ENCODE peak calls at places on chromosomes 11 and 22, in nine cellular contexts. G is astrocyte of the cerebellum, S is choroid plexus epithelial cell, K is H9, J is cardiac muscle cell, P is kidney epithelial cell, D is heart right ventricle, F is colonic mucosa, N is retinal pigment epithelial cell. B is an unnamed sample.
A peak's percentile ranks its signal among the peaks of the same experiment; 100 is the strongest.

GRCh38 chr11:129324533-129325175 is 51.0 kb upstream of the BARX2 start:
- DNase-seq in K (no peak), S (peak; percentile 30), F (peak; percentile 75), N (no peak), P (no peak), D (no peak), J (no peak), G (no peak), B (peak; percentile 58)

GRCh38 chr11:85805387-85805786 is 5.6 kb downstream of the SYTL2 start:
- DNase-seq in S (no peak), G (no peak), F (no peak), K (no peak), N (no peak), P (no peak), J (no peak), D (no peak), B (no peak)

GRCh38 chr22:20808844-20809243 is 34.9 kb downstream of the SERPIND1 start:
- DNase-seq in S (no peak), N (no peak), F (no peak), K (no peak), G (no peak), P (no peak), J (no peak), D (no peak), B (no peak)

GRCh38 chr11:111707039-111707690 is 59.0 kb downstream of the PPP2R1B start:
- DNase-seq in F (peak; percentile 43), P (no peak), K (no peak), N (no peak), D (peak; percentile 61), S (peak; percentile 95), G (peak; percentile 93), J (no peak), B (no peak)

GRCh38 chr22:31350410-31350863 is 4.3 kb upstream of the PATZ1 start:
- DNase-seq in J (peak; percentile 28), D (no peak), K (no peak), N (no peak), P (no peak), G (no peak), F (peak; percentile 33), S (peak; percentile 73), B (peak; percentile 63)

GRCh38 chr11:65428578-65429068 is 6.0 kb downstream of the NEAT1 start:
- DNase-seq in J (no peak), F (peak; percentile 50), P (no peak), N (no peak), S (no peak), G (no peak), D (peak; percentile 12), K (no peak), B (no peak)

GRCh38 chr22:44719586-44720368 is 17.8 kb downstream of the PRR5 start:
- DNase-seq in S (no peak), N (no peak), P (no peak), J (peak; percentile 80), D (peak; percentile 30), K (no peak), G (no peak), F (no peak), B (no peak)

GRCh38 chr11:114010931-114011330 is 36.0 kb downstream of the HTR3A start:
- DNase-seq in P (no peak), F (no peak), J (no peak), D (no peak), S (no peak), N (no peak), K (no peak), G (no peak), B (no peak)

GRCh38 chr11:17471501-17471900 is 5.1 kb downstream of the ABCC8 start:
- DNase-seq in F (no peak), N (no peak), P (no peak), J (no peak), S (no peak), G (no peak), D (no peak), K (no peak), B (no peak)

GRCh38 chr11:94895971-94896370 is 77.4 kb downstream of the CWC15 start:
- DNase-seq in G (peak; percentile 45), K (no peak), P (peak; percentile 44), F (no peak), J (no peak), D (no peak), S (peak; percentile 77), N (no peak), B (no peak)

GRCh38 chr11:8025123-8025522 is 38.0 kb downstream of the EIF3F start:
- DNase-seq in S (no peak), J (no peak), D (no peak), P (no peak), K (peak; percentile 5), G (no peak), F (peak; percentile 15), N (no peak), B (no peak)

DNA sequence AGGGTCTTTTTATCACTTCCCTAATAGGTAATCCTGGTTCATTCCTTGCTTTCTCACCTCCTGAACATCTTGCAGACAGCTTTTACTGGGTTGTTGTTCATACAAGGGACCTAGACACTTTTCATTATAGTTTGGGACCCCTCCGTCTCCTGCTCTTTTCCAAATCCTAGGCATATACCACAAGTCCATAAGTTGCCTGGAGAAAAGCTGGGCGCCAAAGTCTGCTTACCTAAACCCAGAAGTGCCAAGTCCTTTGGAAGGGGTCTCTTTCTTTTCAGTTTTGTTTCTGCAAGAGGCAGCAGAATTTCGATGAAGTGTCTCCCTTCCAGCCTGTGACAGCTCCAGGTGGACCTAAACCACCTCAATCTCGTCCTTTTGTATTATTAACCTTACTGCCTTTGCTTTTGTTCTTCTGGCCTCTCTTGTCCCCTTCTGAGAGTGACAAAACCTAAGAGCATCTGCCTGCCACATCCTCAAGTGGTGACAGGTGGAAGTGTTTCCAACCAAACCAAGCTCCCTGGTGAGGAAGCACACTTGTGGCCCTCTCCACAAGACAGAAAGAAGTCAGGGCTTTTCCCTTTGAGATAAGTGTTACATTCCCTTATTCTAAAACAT is 19.5 kb upstream of the P2RY6 start:
- DNase-seq in S (no peak), G (no peak), D (no peak), N (no peak), P (no peak), F (no peak), K (peak; percentile 39), J (peak; percentile 68), B (no peak)
- TF ChIP-seq CTCF in S (peak; percentile 8), G (no peak), D (no peak), N (peak; percentile 1), P (peak; percentile 1), F (no peak), K (peak; percentile 41), J (no peak), B (peak; percentile 42)

DNA sequence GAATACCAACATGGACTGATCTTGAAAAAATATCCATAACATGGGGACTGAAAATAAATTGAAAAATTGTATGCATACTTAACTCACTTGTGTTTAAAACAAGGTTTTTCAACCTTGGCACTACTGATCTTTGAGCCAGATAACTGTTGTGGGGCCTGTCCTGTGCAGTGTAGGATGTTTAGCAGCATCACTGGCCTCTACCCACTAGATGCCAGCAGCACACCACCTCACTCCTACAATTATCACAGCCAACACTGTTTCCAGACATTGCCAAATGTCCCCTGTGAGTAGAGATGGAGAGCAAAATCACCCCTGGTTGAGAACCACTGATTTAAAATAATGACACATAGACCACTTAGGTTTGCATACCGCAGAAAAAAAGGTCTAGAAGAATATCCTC is 45.0 kb upstream of the SLC1A2 start:
- DNase-seq in G (no peak), K (no peak), D (no peak), J (no peak), S (no peak), F (no peak), P (no peak), N (no peak), B (no peak)
- TF ChIP-seq CTCF in G (peak; percentile 35), K (peak; percentile 54), D (no peak), J (no peak), S (peak; percentile 20), F (no peak), P (peak; percentile 13), N (peak; percentile 32), B (no peak)

GRCh38 chr11:99505831-99506230 is 485.1 kb downstream of the CNTN5 start:
- DNase-seq in N (peak; percentile 92), D (no peak), S (no peak), G (no peak), K (no peak), J (no peak), P (no peak), F (no peak), B (no peak)

GRCh38 chr11:99501655-99502054 is 480.9 kb downstream of the CNTN5 start:
- DNase-seq in K (no peak), P (no peak), D (no peak), J (no peak), G (no peak), N (no peak), F (no peak), S (no peak), B (no peak)

GRCh38 chr11:99509863-99510262 is 489.1 kb downstream of the CNTN5 start:
- DNase-seq in D (no peak), K (no peak), J (no peak), S (no peak), N (no peak), F (no peak), G (no peak), P (no peak), B (no peak)

DNA sequence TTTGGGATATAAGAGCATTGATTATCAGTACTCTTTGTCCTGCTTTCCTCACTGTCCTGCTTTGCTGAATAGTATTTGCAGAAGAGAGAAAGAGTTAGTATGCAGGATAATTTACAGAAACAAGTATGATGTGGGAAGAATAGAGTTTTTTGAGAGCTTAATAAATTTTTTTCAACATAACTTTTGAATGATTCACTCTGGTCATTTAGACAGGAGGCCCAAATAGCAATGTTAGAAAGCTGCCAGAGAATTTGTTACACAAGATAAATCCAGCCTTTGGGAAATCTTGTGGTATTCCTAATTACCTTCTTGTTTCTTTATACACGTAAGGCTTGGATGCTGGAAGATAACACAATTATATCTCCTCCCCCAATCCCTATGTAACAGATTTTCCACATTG is 484.6 kb downstream of the CNTN5 start:
- DNase-seq in K (no peak), J (no peak), S (peak; percentile 74), D (no peak), G (peak; percentile 86), P (peak; percentile 21), F (no peak), N (peak; percentile 92), B (no peak)
- TF ChIP-seq CTCF in K (no peak), J (no peak), S (no peak), D (no peak), G (no peak), P (no peak), F (no peak), N (no peak), B (no peak)

DNA sequence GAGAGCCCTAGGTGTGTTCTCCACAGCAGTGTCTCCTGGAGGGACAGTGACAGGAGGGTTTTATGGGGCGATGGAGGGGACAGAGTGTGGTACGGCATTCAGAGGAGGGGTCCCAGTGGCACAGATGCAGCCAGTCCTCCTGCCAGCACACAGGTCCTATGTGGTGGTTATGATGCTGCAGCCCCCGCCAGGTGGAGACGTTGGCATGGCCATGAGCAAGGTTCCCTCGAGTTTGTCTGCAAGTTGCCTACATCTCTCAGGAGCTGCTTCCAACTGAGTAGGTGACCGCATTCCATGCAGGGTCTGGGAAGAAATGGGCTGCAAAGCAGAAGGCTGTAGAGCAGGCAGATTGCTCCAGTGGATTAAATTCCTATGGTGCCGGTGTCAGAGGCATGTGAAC is 646.0 kb downstream of the TBC1D22A start:
- DNase-seq in D (no peak), N (no peak), K (no peak), S (no peak), J (no peak), F (no peak), G (no peak), P (no peak), B (no peak)
- TF ChIP-seq CTCF in D (no peak), N (no peak), K (no peak), S (no peak), J (no peak), F (no peak), G (no peak), P (no peak), B (no peak)